ENCODE peak calls at places on chromosomes 16 and 17, in eight cellular contexts. W, H, E, Z, Q, J, I and U are unnamed samples.
A peak's percentile ranks its signal among the peaks of the same experiment; 100 is the strongest.

GRCh38 chr17:73553311-73553710 is 90.9 kb downstream of the SDK2 start:
- DNase-seq in W (no peak), H (no peak), J (no peak), E (no peak), I (no peak), Q (peak; percentile 9), Z (no peak), U (no peak)

GRCh38 chr16:79601978-79602609 is 1.6 kb upstream of the MAF start:
- DNase-seq in I (peak; percentile 91), Z (peak; percentile 82), H (no peak), W (peak; percentile 32), J (peak; percentile 91), Q (peak; percentile 45), E (peak; percentile 75), U (peak; percentile 96)

GRCh38 chr17:7132511-7133094 is 18.0 kb upstream of the ASGR2 start:
- DNase-seq in Q (no peak), E (no peak), W (no peak), J (no peak), H (no peak), I (no peak), Z (no peak), U (no peak)

GRCh38 chr16:70789927-70790447 is 11.0 kb downstream of the VAC14 start:
- DNase-seq in W (no peak), Z (no peak), J (no peak), E (no peak), I (no peak), Q (no peak), H (no peak), U (no peak)

GRCh38 chr17:80846932-80847331 is 144.7 kb upstream of the CHMP6 start:
- DNase-seq in H (no peak), W (no peak), Z (no peak), J (no peak), I (no peak), E (no peak), Q (no peak), U (no peak)

GRCh38 chr17:8436169-8436932 is 667 bp downstream of the NDEL1 start:
- DNase-seq in J (peak; percentile 56), Z (peak; percentile 50), I (peak; percentile 67), W (peak; percentile 34), H (peak; percentile 87), E (no peak), Q (peak; percentile 67), U (peak; percentile 93)

GRCh38 chr16:86826931-86827330 is 248.6 kb downstream of the FOXL1 start:
- DNase-seq in Q (no peak), W (no peak), J (no peak), Z (peak; percentile 35), H (no peak), E (no peak), I (no peak), U (no peak)

GRCh38 chr17:15106540-15106939 is 158.6 kb downstream of the PMP22 start:
- DNase-seq in Q (peak; percentile 82), J (no peak), Z (no peak), W (no peak), H (no peak), I (no peak), E (no peak), U (no peak)

GRCh38 chr17:61150686-61151299 is 248.8 kb upstream of the TBX2 start:
- DNase-seq in Q (no peak), J (no peak), I (no peak), H (no peak), Z (no peak), W (no peak), E (no peak), U (no peak)

GRCh38 chr16:82071421-82071820 is 36.4 kb downstream of the HSD17B2 start:
- DNase-seq in E (no peak), Q (no peak), W (no peak), H (no peak), I (no peak), J (no peak), Z (no peak), U (no peak)

GRCh38 chr16:15829460-15829859 is 27.4 kb downstream of the MYH11 start:
- DNase-seq in I (peak; percentile 78), Z (no peak), H (peak; percentile 64), W (no peak), J (peak; percentile 89), Q (no peak), E (no peak), U (peak; percentile 94)

GRCh38 chr16:81774348-81774747 is 4.7 kb upstream of the PLCG2 start:
- DNase-seq in I (no peak), J (no peak), W (no peak), Z (no peak), Q (no peak), H (no peak), E (no peak), U (no peak)

GRCh38 chr17:55577011-55577586 is 65.8 kb upstream of the SMIM36 start:
- DNase-seq in I (peak; percentile 66), H (peak; percentile 60), E (no peak), Q (no peak), Z (peak; percentile 95), W (peak; percentile 54), J (peak; percentile 77), U (no peak)

GRCh38 chr16:17056666-17057065 is 414.1 kb downstream of the XYLT1 start:
- DNase-seq in W (no peak), I (no peak), Z (no peak), H (no peak), E (no peak), Q (no peak), J (no peak), U (no peak)

GRCh38 chr17:34892864-34893263 is 68.4 kb downstream of the CCT6B start:
- DNase-seq in Z (no peak), H (no peak), Q (peak; percentile 26), E (no peak), W (no peak), J (no peak), I (peak; percentile 37), U (no peak)

GRCh38 chr16:83482545-83483162 is 325.1 kb upstream of the HSBP1 start:
- DNase-seq in E (no peak), Q (no peak), Z (no peak), W (no peak), J (no peak), H (no peak), I (no peak), U (no peak)

GRCh38 chr17:66704858-66705257 is 130.1 kb upstream of the CACNG5 start:
- DNase-seq in Z (no peak), W (no peak), E (no peak), H (no peak), Q (no peak), I (no peak), J (no peak), U (no peak)

GRCh38 chr17:31674305-31674704 is 184.7 kb downstream of the COPRS start:
- DNase-seq in Z (peak; percentile 38), W (no peak), I (no peak), E (no peak), H (no peak), Q (peak; percentile 34), J (peak; percentile 54), U (no peak)

GRCh38 chr16:64406661-64407267 is 715.1 kb downstream of the CDH11 start:
- DNase-seq in Q (no peak), E (no peak), H (no peak), J (peak; percentile 3), W (no peak), Z (no peak), I (no peak), U (no peak)

GRCh38 chr17:80421381-80422090 is 6.6 kb downstream of the ENDOV start:
- DNase-seq in J (no peak), Z (no peak), H (peak; percentile 47), E (no peak), W (no peak), Q (no peak), I (no peak), U (no peak)